ENCODE peak calls at places on chromosomes 11 and 22, in six cellular contexts. One of them, this sample, is unnamed.
A peak's percentile ranks its signal among the peaks of the same experiment; 100 is the strongest.

GRCh38 chr11:123454060-123454651 is 24.1 kb downstream of the GRAMD1B start:
- DNase-seq in activated CD4-positive, CD25-positive, alpha-beta regulatory T cell: no peak
- DNase-seq in Right ventricle myocardium superior: no peak
- DNase-seq in NCI-H1436: peak; percentile 35
- DNase-seq in activated T-helper 9 cell treated with anti-CD3 and anti-CD28 coated beads, Interleukin-2, amount 50 U/mL, for 16 hours: peak; percentile 51
- DNase-seq in posterior vena cava: no peak
- DNase-seq in this sample: no peak

GRCh38 chr22:36925388-36926290 is 12.2 kb downstream of the CSF2RB start:
- DNase-seq in activated CD4-positive, CD25-positive, alpha-beta regulatory T cell: no peak
- DNase-seq in Right ventricle myocardium superior: no peak
- DNase-seq in NCI-H1436: no peak
- DNase-seq in activated T-helper 9 cell treated with anti-CD3 and anti-CD28 coated beads, Interleukin-2, amount 50 U/mL, for 16 hours: no peak
- DNase-seq in posterior vena cava: no peak
- DNase-seq in this sample: no peak

GRCh38 chr22:49364398-49364797 is 463.3 kb downstream of the BRD1 start:
- DNase-seq in activated CD4-positive, CD25-positive, alpha-beta regulatory T cell: no peak
- DNase-seq in Right ventricle myocardium superior: no peak
- DNase-seq in NCI-H1436: no peak
- DNase-seq in activated T-helper 9 cell treated with anti-CD3 and anti-CD28 coated beads, Interleukin-2, amount 50 U/mL, for 16 hours: no peak
- DNase-seq in posterior vena cava: peak; percentile 67
- DNase-seq in this sample: no peak

GRCh38 chr11:1163321-1163910 is 5.7 kb downstream of the MUC5AC start:
- DNase-seq in activated CD4-positive, CD25-positive, alpha-beta regulatory T cell: no peak
- DNase-seq in Right ventricle myocardium superior: no peak
- DNase-seq in NCI-H1436: no peak
- DNase-seq in activated T-helper 9 cell treated with anti-CD3 and anti-CD28 coated beads, Interleukin-2, amount 50 U/mL, for 16 hours: no peak
- DNase-seq in posterior vena cava: peak; percentile 65
- DNase-seq in this sample: no peak

GRCh38 chr11:17864478-17864941 is 129.9 kb downstream of the KCNC1 start:
- DNase-seq in activated CD4-positive, CD25-positive, alpha-beta regulatory T cell: no peak
- DNase-seq in Right ventricle myocardium superior: no peak
- DNase-seq in NCI-H1436: no peak
- DNase-seq in activated T-helper 9 cell treated with anti-CD3 and anti-CD28 coated beads, Interleukin-2, amount 50 U/mL, for 16 hours: no peak
- DNase-seq in posterior vena cava: no peak
- DNase-seq in this sample: peak; percentile 51

GRCh38 chr11:12744831-12745502 is 70.7 kb downstream of the TEAD1 start:
- DNase-seq in activated CD4-positive, CD25-positive, alpha-beta regulatory T cell: no peak
- DNase-seq in Right ventricle myocardium superior: peak; percentile 48
- DNase-seq in NCI-H1436: no peak
- DNase-seq in activated T-helper 9 cell treated with anti-CD3 and anti-CD28 coated beads, Interleukin-2, amount 50 U/mL, for 16 hours: no peak
- DNase-seq in posterior vena cava: no peak
- DNase-seq in this sample: no peak

GRCh38 chr11:35500744-35501143 is 24.7 kb downstream of the PAMR1 start:
- DNase-seq in activated CD4-positive, CD25-positive, alpha-beta regulatory T cell: no peak
- DNase-seq in Right ventricle myocardium superior: no peak
- DNase-seq in NCI-H1436: no peak
- DNase-seq in activated T-helper 9 cell treated with anti-CD3 and anti-CD28 coated beads, Interleukin-2, amount 50 U/mL, for 16 hours: no peak
- DNase-seq in posterior vena cava: no peak
- DNase-seq in this sample: no peak

GRCh38 chr11:117823294-117823940 is 1.1 kb downstream of the FXYD2 start:
- DNase-seq in activated CD4-positive, CD25-positive, alpha-beta regulatory T cell: no peak
- DNase-seq in Right ventricle myocardium superior: no peak
- DNase-seq in NCI-H1436: no peak
- DNase-seq in activated T-helper 9 cell treated with anti-CD3 and anti-CD28 coated beads, Interleukin-2, amount 50 U/mL, for 16 hours: no peak
- DNase-seq in posterior vena cava: peak; percentile 85
- DNase-seq in this sample: no peak

GRCh38 chr11:19419021-19419750 is 178.4 kb upstream of the E2F8 start:
- DNase-seq in activated CD4-positive, CD25-positive, alpha-beta regulatory T cell: no peak
- DNase-seq in Right ventricle myocardium superior: no peak
- DNase-seq in NCI-H1436: no peak
- DNase-seq in activated T-helper 9 cell treated with anti-CD3 and anti-CD28 coated beads, Interleukin-2, amount 50 U/mL, for 16 hours: no peak
- DNase-seq in posterior vena cava: no peak
- DNase-seq in this sample: no peak

GRCh38 chr11:69380451-69380901 is 86.5 kb downstream of the MYEOV start:
- DNase-seq in activated CD4-positive, CD25-positive, alpha-beta regulatory T cell: no peak
- DNase-seq in Right ventricle myocardium superior: peak; percentile 34
- DNase-seq in NCI-H1436: no peak
- DNase-seq in activated T-helper 9 cell treated with anti-CD3 and anti-CD28 coated beads, Interleukin-2, amount 50 U/mL, for 16 hours: no peak
- DNase-seq in posterior vena cava: peak; percentile 73
- DNase-seq in this sample: no peak

GRCh38 chr11:1628506-1629325 is 859 bp upstream of the KRTAP5-5 start:
- DNase-seq in activated CD4-positive, CD25-positive, alpha-beta regulatory T cell: peak; percentile 9
- DNase-seq in Right ventricle myocardium superior: peak; percentile 58
- DNase-seq in NCI-H1436: no peak
- DNase-seq in activated T-helper 9 cell treated with anti-CD3 and anti-CD28 coated beads, Interleukin-2, amount 50 U/mL, for 16 hours: peak; percentile 43
- DNase-seq in posterior vena cava: peak; percentile 83
- DNase-seq in this sample: peak; percentile 79

GRCh38 chr11:120248551-120249278 is 8.8 kb downstream of the POU2F3 start:
- DNase-seq in activated CD4-positive, CD25-positive, alpha-beta regulatory T cell: no peak
- DNase-seq in Right ventricle myocardium superior: no peak
- DNase-seq in NCI-H1436: no peak
- DNase-seq in activated T-helper 9 cell treated with anti-CD3 and anti-CD28 coated beads, Interleukin-2, amount 50 U/mL, for 16 hours: no peak
- DNase-seq in posterior vena cava: peak; percentile 38
- DNase-seq in this sample: no peak

GRCh38 chr11:79437274-79437980 is 3.4 kb downstream of the TENM4 start:
- DNase-seq in activated CD4-positive, CD25-positive, alpha-beta regulatory T cell: no peak
- DNase-seq in Right ventricle myocardium superior: peak; percentile 80
- DNase-seq in NCI-H1436: no peak
- DNase-seq in activated T-helper 9 cell treated with anti-CD3 and anti-CD28 coated beads, Interleukin-2, amount 50 U/mL, for 16 hours: no peak
- DNase-seq in posterior vena cava: peak; percentile 85
- DNase-seq in this sample: peak; percentile 24

GRCh38 chr22:17198188-17199130 is 20.8 kb downstream of the ADA2 start:
- DNase-seq in activated CD4-positive, CD25-positive, alpha-beta regulatory T cell: no peak
- DNase-seq in Right ventricle myocardium superior: peak; percentile 80
- DNase-seq in NCI-H1436: peak; percentile 28
- DNase-seq in activated T-helper 9 cell treated with anti-CD3 and anti-CD28 coated beads, Interleukin-2, amount 50 U/mL, for 16 hours: no peak
- DNase-seq in posterior vena cava: no peak
- DNase-seq in this sample: no peak

This sample was measured in Calu3.